ENCODE peak calls at places on chromosome 12, in four cellular contexts. P, U, R and M are unnamed samples.

GRCh38 chr12:49553512-49554088 is 14.3 kb downstream of the MCRS1 start:
- DNase-seq in P (no peak), U (peak), R (peak), M (peak)

GRCh38 chr12:481422-481821 is 21.7 kb downstream of the B4GALNT3 start:
- DNase-seq in P (no peak), U (no peak), R (no peak), M (no peak)

GRCh38 chr12:120337730-120338129 is 10.2 kb upstream of the PLA2G1B start:
- DNase-seq in P (no peak), U (no peak), R (no peak), M (no peak)

GRCh38 chr12:50239355-50239891 is 43.9 kb downstream of the LIMA1 start:
- DNase-seq in P (no peak), U (no peak), R (no peak), M (no peak)

GRCh38 chr12:132430838-132431826 is 58.8 kb upstream of the FBRSL1 start:
- DNase-seq in P (no peak), U (no peak), R (no peak), M (no peak)

GRCh38 chr12:56840922-56841321 is 77.8 kb downstream of the HSD17B6 start:
- DNase-seq in P (no peak), U (no peak), R (no peak), M (no peak)

GRCh38 chr12:53578783-53579182 is 47.4 kb downstream of the ATF7 start:
- DNase-seq in P (no peak), U (no peak), R (no peak), M (no peak)

GRCh38 chr12:125185740-125186470 is 120.7 kb downstream of the AACS start:
- DNase-seq in P (no peak), U (peak), R (peak), M (peak)

GRCh38 chr12:48786591-48787544 is 2.0 kb downstream of the ADCY6 start:
- DNase-seq in P (no peak), U (no peak), R (no peak), M (no peak)

GRCh38 chr12:90888316-90888715 is 66.7 kb downstream of the CCER1 start:
- DNase-seq in P (no peak), U (no peak), R (no peak), M (no peak)

GRCh38 chr12:31750747-31751039 is 21.9 kb upstream of the AMN1 start:
- DNase-seq in P (no peak), U (no peak), R (no peak), M (no peak)

GRCh38 chr12:102508052-102508451 is 27.7 kb upstream of the IGF1 start:
- DNase-seq in P (no peak), U (no peak), R (no peak), M (no peak)

GRCh38 chr12:122856999-122857671 is 21.9 kb downstream of the HIP1R start:
- DNase-seq in P (no peak), U (no peak), R (no peak), M (no peak)

GRCh38 chr12:106986625-106987389 is at the start of gene MTERF2:
- DNase-seq in P (peak), U (peak), R (peak), M (peak)

GRCh38 chr12:110349521-110350151 is 53.9 kb downstream of the ANAPC7 start:
- DNase-seq in P (no peak), U (no peak), R (no peak), M (no peak)

GRCh38 chr12:12010277-12011031 is 60.3 kb upstream of the BCL2L14 start:
- DNase-seq in P (no peak), U (no peak), R (no peak), M (no peak)

GRCh38 chr12:124732275-124733075 is 131.2 kb downstream of the SCARB1 start:
- DNase-seq in P (no peak), U (no peak), R (no peak), M (no peak)

GRCh38 chr12:93221841-93222240 is 155.9 kb upstream of the NUDT4 start:
- DNase-seq in P (no peak), U (no peak), R (no peak), M (no peak)

GRCh38 chr12:53338916-53339315 is 2.8 kb upstream of the SP7 start:
- DNase-seq in P (no peak), U (no peak), R (no peak), M (no peak)

GRCh38 chr12:89461190-89461589 is 63.4 kb downstream of the GALNT4 start:
- DNase-seq in P (no peak), U (no peak), R (no peak), M (no peak)

GRCh38 chr12:113462117-113462774 is 9.4 kb downstream of the LHX5 start:
- DNase-seq in P (peak), U (peak), R (peak), M (peak)

GRCh38 chr12:112117685-112118084 is 7.7 kb upstream of the TRAFD1 start:
- DNase-seq in P (no peak), U (no peak), R (no peak), M (no peak)

GRCh38 chr12:122793685-122794106 is 19.3 kb downstream of the CCDC62 start:
- DNase-seq in P (no peak), U (peak), R (peak), M (peak)

GRCh38 chr12:56188786-56189335 is 422 bp downstream of the SMARCC2 start:
- DNase-seq in P (no peak), U (peak), R (peak), M (peak)

GRCh38 chr12:52395761-52396434 is 10.2 kb downstream of the KRT82 start:
- DNase-seq in P (no peak), U (peak), R (peak), M (peak)

GRCh38 chr12:6538420-6539275 is 4.3 kb downstream of the GAPDH start:
- DNase-seq in P (no peak), U (no peak), R (peak), M (peak)

GRCh38 chr12:52827499-52828090 is 6.5 kb downstream of the KRT79 start:
- DNase-seq in P (no peak), U (no peak), R (no peak), M (no peak)

GRCh38 chr12:41564816-41565215 is 376.7 kb downstream of the PDZRN4 start:
- DNase-seq in P (no peak), U (no peak), R (no peak), M (no peak)

GRCh38 chr12:19654630-19655384 is 215.5 kb downstream of the AEBP2 start:
- DNase-seq in P (no peak), U (no peak), R (no peak), M (no peak)

GRCh38 chr12:89376202-89376529 is 23.9 kb upstream of the DUSP6 start:
- DNase-seq in P (no peak), U (no peak), R (no peak), M (no peak)

GRCh38 chr12:78898416-78898815 is 33.8 kb downstream of the SYT1 start:
- DNase-seq in P (no peak), U (no peak), R (no peak), M (no peak)

GRCh38 chr12:49543221-49543913 is 4.5 kb downstream of the KCNH3 start:
- DNase-seq in P (no peak), U (no peak), R (no peak), M (no peak)

GRCh38 chr12:31732926-31733548 is 4.2 kb upstream of the AMN1 start:
- DNase-seq in P (no peak), U (no peak), R (peak), M (peak)

GRCh38 chr12:116697305-116698130 is 40.4 kb downstream of the SPRING1 start:
- DNase-seq in P (no peak), U (peak), R (peak), M (peak)

GRCh38 chr12:95593266-95593871 is 42.1 kb upstream of the USP44 start:
- DNase-seq in P (no peak), U (no peak), R (no peak), M (no peak)